ENCODE peak calls at places on chromosome 14, in six cellular contexts. T is AG10803, N is HepG2, F is B cell, W is fibroblast of the aortic adventitia, S is cardiac muscle cell. Q is an unnamed sample.

GRCh38 chr14:89237923-89238529 is 179.0 kb downstream of the FOXN3 start:
- DNase-seq in S (no peak), F (no peak), W (no peak), N (no peak), T (peak), Q (no peak)

GRCh38 chr14:89187501-89187900 is 229.5 kb downstream of the FOXN3 start:
- DNase-seq in F (no peak), W (no peak), S (no peak), N (no peak), T (no peak), Q (no peak)

GRCh38 chr14:77203611-77204456 is 22.2 kb downstream of the TMEM63C start:
- DNase-seq in F (no peak), S (no peak), N (no peak), W (no peak), T (no peak), Q (no peak)

GRCh38 chr14:76955575-76956252 is 72.8 kb downstream of the IRF2BPL start:
- DNase-seq in S (no peak), W (no peak), F (peak), N (peak), T (peak), Q (no peak)

GRCh38 chr14:52269100-52269499 is 1.6 kb downstream of the PTGDR start:
- DNase-seq in W (no peak), S (no peak), T (no peak), F (no peak), N (no peak), Q (no peak)

GRCh38 chr14:77187649-77188012 is 6.0 kb downstream of the TMEM63C start:
- DNase-seq in T (no peak), S (no peak), N (no peak), F (no peak), W (no peak), Q (no peak)

GRCh38 chr14:106417224-106418049 is 891.1 kb downstream of the TMEM121 start:
- DNase-seq in T (no peak), N (peak), F (peak), S (no peak), W (no peak), Q (no peak)

GRCh38 chr14:49999216-49999761 is 106.4 kb downstream of the ARF6 start:
- DNase-seq in F (peak), W (peak), T (peak), N (no peak), S (no peak), Q (no peak)

GRCh38 chr14:106631886-106632285 is 1105.5 kb downstream of the TMEM121 start:
- DNase-seq in T (no peak), S (no peak), W (no peak), F (no peak), N (no peak), Q (no peak)

GRCh38 chr14:24150567-24150966 is 3.3 kb downstream of the RNF31 start:
- DNase-seq in T (no peak), S (no peak), W (no peak), F (no peak), N (no peak), Q (no peak)

GRCh38 chr14:99724939-99725773 is 41.1 kb downstream of the CYP46A1 start:
- DNase-seq in N (no peak), F (no peak), S (no peak), T (no peak), W (no peak), Q (peak)

GRCh38 chr14:22375321-22375930 is 213.6 kb downstream of the DAD1 start:
- DNase-seq in S (peak), T (peak), F (no peak), N (peak), W (peak), Q (no peak)

GRCh38 chr14:99242816-99243795 is 28.9 kb downstream of the BCL11B start:
- DNase-seq in S (no peak), T (no peak), F (no peak), W (no peak), N (no peak), Q (no peak)

GRCh38 chr14:65791551-65791981 is 379.0 kb downstream of the FUT8 start:
- DNase-seq in N (no peak), S (no peak), W (peak), T (peak), F (no peak), Q (no peak)

GRCh38 chr14:91170504-91171121 is 56.7 kb downstream of the DGLUCY start:
- DNase-seq in T (peak), N (no peak), S (no peak), F (no peak), W (peak), Q (no peak)

GRCh38 chr14:94127330-94127729 is 2.1 kb downstream of the IFI27L2 start:
- DNase-seq in N (no peak), S (no peak), F (no peak), W (no peak), T (no peak), Q (no peak)

GRCh38 chr14:93984987-93985410 is 8.6 kb upstream of the ASB2 start:
- DNase-seq in W (peak), T (peak), S (peak), F (no peak), N (peak), Q (no peak)

GRCh38 chr14:52767058-52767833 is 24.2 kb downstream of the GNPNAT1 start:
- DNase-seq in F (no peak), W (no peak), N (no peak), S (no peak), T (no peak), Q (no peak)

GRCh38 chr14:50001146-50001998 is 108.5 kb downstream of the ARF6 start:
- DNase-seq in F (peak), W (peak), T (peak), N (peak), S (no peak), Q (no peak)

GRCh38 chr14:98754343-98755025 is 517.5 kb downstream of the BCL11B start:
- DNase-seq in S (no peak), N (no peak), T (peak), F (no peak), W (no peak), Q (no peak)

GRCh38 chr14:64715628-64716412 is 11.6 kb downstream of the PLEKHG3 start:
- DNase-seq in N (no peak), W (no peak), T (no peak), S (no peak), F (no peak), Q (no peak)

GRCh38 chr14:91223028-91223783 is 21.3 kb downstream of the GPR68 start:
- DNase-seq in S (no peak), F (no peak), N (no peak), W (no peak), T (no peak), Q (no peak)

GRCh38 chr14:91264151-91265150 is 19.9 kb upstream of the GPR68 start:
- DNase-seq in W (no peak), S (peak), F (peak), T (no peak), N (no peak), Q (no peak)

GRCh38 chr14:64966976-64967375 is 5.2 kb downstream of the RAB15 start:
- DNase-seq in S (no peak), T (no peak), F (no peak), W (no peak), N (no peak), Q (no peak)

GRCh38 chr14:49761839-49762551 is 6.0 kb upstream of the KLHDC2 start:
- DNase-seq in W (no peak), N (peak), T (no peak), F (no peak), S (no peak), Q (no peak)

GRCh38 chr14:22520786-22521185 is 68.2 kb downstream of the DAD1 start:
- DNase-seq in N (no peak), S (no peak), W (no peak), F (no peak), T (no peak), Q (no peak)

GRCh38 chr14:65927871-65928270 is 515.3 kb downstream of the FUT8 start:
- DNase-seq in N (no peak), W (no peak), F (no peak), S (no peak), T (no peak), Q (peak)

GRCh38 chr14:100278702-100279101 is 27.5 kb downstream of the SLC25A29 start:
- DNase-seq in F (peak), N (peak), S (no peak), W (peak), T (peak), Q (no peak)

GRCh38 chr14:77267937-77268699 is 2.9 kb downstream of the NGB start:
- DNase-seq in T (no peak), F (no peak), S (no peak), W (no peak), N (no peak), Q (no peak)

GRCh38 chr14:77369280-77369679 is 7.6 kb downstream of the TMED8 start:
- DNase-seq in T (no peak), F (no peak), S (peak), W (no peak), N (no peak), Q (no peak)

GRCh38 chr14:54650331-54651017 is 83.5 kb downstream of the SAMD4A start:
- DNase-seq in W (peak), F (no peak), T (peak), N (peak), S (no peak), Q (no peak)

GRCh38 chr14:71499018-71499417 is 433.2 kb upstream of the RGS6 start:
- DNase-seq in S (no peak), W (no peak), T (no peak), N (no peak), F (no peak), Q (no peak)

GRCh38 chr14:34676516-34677211 is 37.7 kb downstream of the CFL2 start:
- DNase-seq in T (peak), F (no peak), N (no peak), S (no peak), W (no peak), Q (no peak)

GRCh38 chr14:21960636-21961035 is 287.0 kb upstream of the OR4E1 start:
- DNase-seq in N (no peak), S (no peak), F (no peak), W (no peak), T (no peak), Q (no peak)

GRCh38 chr14:58738189-58738836 is 100.6 kb downstream of the DACT1 start:
- DNase-seq in W (peak), T (peak), N (no peak), F (no peak), S (no peak), Q (no peak)

GRCh38 chr14:56874375-56874774 is 64.1 kb upstream of the OTX2 start:
- DNase-seq in F (no peak), S (peak), W (no peak), N (peak), T (no peak), Q (no peak)
- TF ChIP-seq CTCF in F (no peak), S (no peak), W (no peak), N (peak), T (no peak), Q (peak)

GRCh38 chr14:96051642-96052540 is 12.7 kb downstream of the C14orf132 start:
- DNase-seq in S (no peak), N (peak), T (no peak), W (no peak), F (no peak), Q (no peak)
- TF ChIP-seq CTCF in S (peak), N (peak), T (no peak), W (no peak), F (no peak), Q (peak)

DNA sequence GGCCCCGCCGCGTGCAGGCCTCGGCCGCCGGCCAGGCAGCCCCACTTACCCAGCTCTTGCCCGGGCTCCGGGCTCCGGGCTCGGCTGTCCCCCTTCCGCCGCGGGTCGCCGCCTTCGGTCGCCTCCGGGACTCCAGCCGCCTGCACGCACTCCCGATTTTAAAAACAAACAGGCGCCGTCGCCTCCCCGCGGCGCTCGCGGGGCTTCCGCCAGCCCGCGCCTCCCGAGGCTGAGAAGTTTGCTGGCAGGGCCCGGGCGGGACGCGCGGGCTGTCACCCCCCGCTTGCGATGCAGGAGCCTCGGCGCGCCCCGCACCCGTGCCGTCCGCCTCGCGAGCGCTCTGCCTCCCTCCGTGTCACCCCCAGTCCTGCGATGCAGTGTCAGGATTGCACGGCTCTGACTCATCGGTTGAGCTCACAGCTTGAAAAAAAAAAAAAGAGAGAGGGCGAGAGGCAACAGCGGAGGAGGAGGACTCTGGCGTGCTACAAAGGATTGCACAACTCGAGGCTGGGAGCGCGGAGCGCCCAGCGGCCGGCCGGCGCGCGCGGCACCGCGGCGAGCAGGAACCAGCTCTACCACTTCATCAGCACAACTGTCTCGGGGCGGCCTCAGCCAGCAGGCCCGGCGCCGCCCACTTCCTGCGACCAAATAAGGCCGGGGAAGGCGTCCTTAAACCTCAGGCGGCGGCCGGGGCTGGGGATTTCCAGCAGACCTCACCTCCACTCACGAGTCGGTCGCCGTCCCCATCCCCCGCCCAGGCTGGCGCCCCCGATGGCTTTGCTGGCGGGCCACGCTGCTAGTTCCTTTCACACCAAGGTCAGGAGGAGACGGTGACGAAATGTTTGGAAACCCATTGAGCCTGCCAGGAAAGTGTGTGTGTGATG is 45.8 kb upstream of the PNMA1 start:
- DNase-seq in W (peak), S (peak), N (peak), T (peak), F (peak), Q (peak)
- TF ChIP-seq CTCF in W (no peak), S (no peak), N (peak), T (peak), F (peak), Q (no peak)

GRCh38 chr14:62179367-62180018 is 417.3 kb downstream of the SNAPC1 start:
- DNase-seq in S (peak), F (no peak), W (peak), T (peak), N (peak), Q (peak)
- TF ChIP-seq CTCF in S (peak), F (peak), W (peak), T (peak), N (peak), Q (peak)

GRCh38 chr14:101843665-101844064 is 82.2 kb downstream of the PPP2R5C start:
- DNase-seq in T (no peak), N (no peak), S (no peak), F (peak), W (no peak), Q (no peak)
- TF ChIP-seq CTCF in T (peak), N (peak), S (no peak), F (peak), W (peak), Q (no peak)

GRCh38 chr14:102141797-102142196 is 2.1 kb downstream of the WDR20 start:
- DNase-seq in N (no peak), W (no peak), T (no peak), F (no peak), S (no peak), Q (no peak)

GRCh38 chr14:102138935-102139247 is 806 bp upstream of the WDR20 start:
- DNase-seq in W (no peak), T (no peak), F (no peak), S (no peak), N (no peak), Q (no peak)

GRCh38 chr14:102139248-102140026 is at the start of gene WDR20:
- DNase-seq in N (peak), S (peak), T (peak), W (peak), F (peak), Q (peak)

GRCh38 chr14:102140027-102140749 is 491 bp downstream of the WDR20 start:
- DNase-seq in W (no peak), N (peak), S (peak), T (peak), F (no peak), Q (peak)

GRCh38 chr14:102140750-102141145 is 1.1 kb downstream of the WDR20 start:
- DNase-seq in T (peak), W (peak), S (no peak), F (no peak), N (no peak), Q (no peak)
- TF ChIP-seq CTCF in T (no peak), W (no peak), S (no peak), F (no peak), N (no peak), Q (no peak)